ENCODE peak calls at places on chromosome 11, in four cellular contexts. H is stimulated activated CD8-positive, alpha-beta memory T cell treated with anti-CD3 and anti-CD28 coated beads, Interleukin-15, amount 100 ng/mL, for 1 hour; U is GDM1; N is naive thymus-derived CD8-positive, alpha-beta T cell. J is an unnamed sample.
A peak's percentile ranks its signal among the peaks of the same experiment; 100 is the strongest.

GRCh38 chr11:2137202-2138071 is 1.8 kb downstream of the IGF2 start:
- DNase-seq in H (no peak), U (no peak), N (no peak), J (peak; percentile 89)

GRCh38 chr11:119691020-119691666 is 37.9 kb downstream of the NECTIN1 start:
- DNase-seq in N (no peak), H (no peak), U (peak; percentile 33), J (no peak)

GRCh38 chr11:108278546-108278945 is 55.7 kb downstream of the ATM start:
- DNase-seq in U (no peak), N (no peak), H (no peak), J (no peak)

GRCh38 chr11:2914475-2915195 is 14.6 kb downstream of the PHLDA2 start:
- DNase-seq in N (no peak), H (no peak), U (peak; percentile 64), J (peak; percentile 39)

GRCh38 chr11:2208691-2209369 is 37.2 kb upstream of the TH start:
- DNase-seq in N (peak; percentile 55), H (no peak), U (no peak), J (no peak)

GRCh38 chr11:85825590-85825989 is 14.6 kb upstream of the SYTL2 start:
- DNase-seq in N (no peak), U (no peak), H (no peak), J (no peak)

GRCh38 chr11:38900156-38900679 is 2302.2 kb upstream of the RAG2 start:
- DNase-seq in H (no peak), N (no peak), U (no peak), J (no peak)

GRCh38 chr11:29530961-29531360 is 485.9 kb downstream of the KCNA4 start:
- DNase-seq in N (no peak), U (no peak), H (no peak), J (no peak)

GRCh38 chr11:75193271-75193670 is 42.4 kb downstream of the SLCO2B1 start:
- DNase-seq in H (no peak), N (no peak), U (no peak), J (no peak)

GRCh38 chr11:124123587-124123986 is 8.3 kb downstream of the VWA5A start:
- DNase-seq in N (no peak), H (no peak), U (no peak), J (no peak)

GRCh38 chr11:13007702-13008435 is 1.2 kb upstream of the RASSF10 start:
- DNase-seq in U (no peak), H (no peak), N (no peak), J (peak; percentile 33)

GRCh38 chr11:131694526-131695424 is 324.4 kb downstream of the NTM start:
- DNase-seq in U (peak; percentile 40), N (no peak), H (no peak), J (peak; percentile 94)

GRCh38 chr11:72625746-72626636 is 48.2 kb downstream of the PDE2A start:
- DNase-seq in H (no peak), U (no peak), N (no peak), J (no peak)

GRCh38 chr11:83156150-83156995 is 558 bp upstream of the PCF11 start:
- DNase-seq in H (peak; percentile 94), U (peak; percentile 99), N (peak; percentile 99), J (peak; percentile 100)

GRCh38 chr11:127000291-127000968 is at the start of gene KIRREL3:
- DNase-seq in U (no peak), N (no peak), H (no peak), J (peak; percentile 69)

GRCh38 chr11:71581826-71582225 is 849 bp downstream of the KRTAP5-11 start:
- DNase-seq in U (no peak), N (no peak), H (no peak), J (no peak)

GRCh38 chr11:85665756-85666155 is 827 bp upstream of the CREBZF start:
- DNase-seq in U (no peak), N (no peak), H (no peak), J (peak; percentile 58)

GRCh38 chr11:65539401-65540289 is 14.8 kb downstream of the SCYL1 start:
- DNase-seq in N (no peak), U (no peak), H (no peak), J (no peak)

GRCh38 chr11:795638-796564 is 2.2 kb downstream of the SLC25A22 start:
- DNase-seq in H (peak; percentile 29), N (peak; percentile 87), U (peak; percentile 63), J (peak; percentile 85)

GRCh38 chr11:66909181-66909580 is 49.0 kb downstream of the PC start:
- DNase-seq in U (no peak), H (no peak), N (no peak), J (no peak)

GRCh38 chr11:6357222-6357621 is 33.1 kb upstream of the SMPD1 start:
- DNase-seq in U (no peak), N (no peak), H (no peak), J (peak; percentile 80)

GRCh38 chr11:132114185-132114584 is 743.8 kb downstream of the NTM start:
- DNase-seq in H (no peak), N (no peak), U (peak; percentile 37), J (peak; percentile 41)

GRCh38 chr11:12213920-12214319 is 103.5 kb downstream of the MICAL2 start:
- DNase-seq in U (no peak), H (no peak), N (no peak), J (no peak)

GRCh38 chr11:125952559-125952958 is 6.7 kb downstream of the VSIG10L2 start:
- DNase-seq in H (no peak), U (no peak), N (no peak), J (no peak)

GRCh38 chr11:12114487-12115033 is 4.2 kb downstream of the MICAL2 start:
- DNase-seq in U (no peak), N (no peak), H (no peak), J (no peak)

GRCh38 chr11:88482871-88483301 is 145.3 kb upstream of the CTSC start:
- DNase-seq in H (no peak), U (no peak), N (no peak), J (no peak)

GRCh38 chr11:71420455-71421241 is 27.5 kb downstream of the DHCR7 start:
- DNase-seq in H (no peak), U (peak; percentile 17), N (no peak), J (peak; percentile 61)

GRCh38 chr11:75633409-75634011 is 35.3 kb downstream of the MAP6 start:
- DNase-seq in U (no peak), H (no peak), N (no peak), J (no peak)

GRCh38 chr11:45301537-45302246 is 15.6 kb upstream of the SYT13 start:
- DNase-seq in N (no peak), H (no peak), U (no peak), J (no peak)

GRCh38 chr11:122198291-122198983 is 82.4 kb upstream of the BLID start:
- DNase-seq in U (no peak), H (no peak), N (no peak), J (no peak)

GRCh38 chr11:63343130-63343529 is 26.5 kb upstream of the SLC22A9 start:
- DNase-seq in N (no peak), H (no peak), U (no peak), J (no peak)

GRCh38 chr11:95358516-95359322 is 127.7 kb upstream of the SESN3 start:
- DNase-seq in N (no peak), H (no peak), U (no peak), J (peak; percentile 31)

GRCh38 chr11:34466802-34467488 is 28.2 kb downstream of the CAT start:
- DNase-seq in H (no peak), U (no peak), N (no peak), J (no peak)

GRCh38 chr11:44709966-44710365 is 16.8 kb upstream of the TSPAN18 start:
- DNase-seq in H (no peak), N (no peak), U (no peak), J (no peak)

GRCh38 chr11:112658521-112658920 is 302.7 kb upstream of the NCAM1 start:
- DNase-seq in H (no peak), U (no peak), N (no peak), J (peak; percentile 27)